ENCODE peak calls at places on chromosomes 1 and 21, in seven cellular contexts. One of them, this sample, is unnamed.

GRCh38 chr1:3504823-3505155 is 50.3 kb downstream of the ARHGEF16 start:
- DNase-seq in K562: no peak
- DNase-seq in cardiac muscle cell: no peak
- DNase-seq in aorta: no peak
- DNase-seq in heart left ventricle: no peak
- DNase-seq in GM23248: peak; percentile 35
- DNase-seq in lung: no peak
- DNase-seq in this sample: no peak

GRCh38 chr1:56002272-56002671 is 577.1 kb downstream of the PLPP3 start:
- DNase-seq in K562: no peak
- DNase-seq in cardiac muscle cell: no peak
- DNase-seq in aorta: no peak
- DNase-seq in heart left ventricle: no peak
- DNase-seq in GM23248: no peak
- DNase-seq in lung: no peak
- DNase-seq in this sample: no peak

GRCh38 chr1:183239793-183240625 is 53.9 kb downstream of the LAMC2 start:
- DNase-seq in K562: no peak
- DNase-seq in cardiac muscle cell: no peak
- DNase-seq in aorta: no peak
- DNase-seq in heart left ventricle: no peak
- DNase-seq in GM23248: peak; percentile 40
- DNase-seq in lung: no peak
- DNase-seq in this sample: no peak

GRCh38 chr1:147619741-147620140 is 50.6 kb downstream of the ACP6 start:
- DNase-seq in K562: no peak
- DNase-seq in cardiac muscle cell: no peak
- DNase-seq in aorta: no peak
- DNase-seq in heart left ventricle: no peak
- DNase-seq in GM23248: no peak
- DNase-seq in lung: no peak
- DNase-seq in this sample: no peak

GRCh38 chr1:204726478-204726877 is 40.9 kb upstream of the LRRN2 start:
- DNase-seq in K562: no peak
- DNase-seq in cardiac muscle cell: no peak
- DNase-seq in aorta: no peak
- DNase-seq in heart left ventricle: no peak
- DNase-seq in GM23248: peak; percentile 52
- DNase-seq in lung: no peak
- DNase-seq in this sample: no peak

GRCh38 chr1:202625416-202626360 is 84.6 kb downstream of the SYT2 start:
- DNase-seq in K562: peak; percentile 87
- DNase-seq in cardiac muscle cell: peak; percentile 76
- DNase-seq in aorta: peak; percentile 93
- DNase-seq in heart left ventricle: peak; percentile 87
- DNase-seq in GM23248: peak; percentile 85
- DNase-seq in lung: peak; percentile 48
- DNase-seq in this sample: peak; percentile 85

GRCh38 chr1:237748192-237748591 is 142.5 kb downstream of the ZP4 start:
- DNase-seq in K562: no peak
- DNase-seq in cardiac muscle cell: no peak
- DNase-seq in aorta: no peak
- DNase-seq in heart left ventricle: no peak
- DNase-seq in GM23248: no peak
- DNase-seq in lung: no peak
- DNase-seq in this sample: no peak

GRCh38 chr1:201582261-201582951 is 43.5 kb downstream of the NAV1 start:
- DNase-seq in K562: peak; percentile 52
- DNase-seq in cardiac muscle cell: peak; percentile 77
- DNase-seq in aorta: no peak
- DNase-seq in heart left ventricle: no peak
- DNase-seq in GM23248: peak; percentile 87
- DNase-seq in lung: no peak
- DNase-seq in this sample: no peak

GRCh38 chr21:46322351-46323226 is 1.1 kb downstream of the C21orf58 start:
- DNase-seq in K562: no peak
- DNase-seq in cardiac muscle cell: peak; percentile 21
- DNase-seq in aorta: no peak
- DNase-seq in heart left ventricle: no peak
- DNase-seq in GM23248: peak; percentile 77
- DNase-seq in lung: peak; percentile 31
- DNase-seq in this sample: peak; percentile 37

GRCh38 chr1:117895482-117896114 is 33.8 kb downstream of the GDAP2 start:
- DNase-seq in K562: peak; percentile 53
- DNase-seq in cardiac muscle cell: peak; percentile 83
- DNase-seq in aorta: no peak
- DNase-seq in heart left ventricle: no peak
- DNase-seq in GM23248: peak; percentile 90
- DNase-seq in lung: peak; percentile 54
- DNase-seq in this sample: peak; percentile 64

GRCh38 chr1:183914283-183914682 is 109.4 kb downstream of the RGL1 start:
- DNase-seq in K562: no peak
- DNase-seq in cardiac muscle cell: peak; percentile 62
- DNase-seq in aorta: no peak
- DNase-seq in heart left ventricle: no peak
- DNase-seq in GM23248: peak; percentile 81
- DNase-seq in lung: no peak
- DNase-seq in this sample: no peak

GRCh38 chr1:5156416-5156815 is 502.0 kb downstream of the AJAP1 start:
- DNase-seq in K562: no peak
- DNase-seq in cardiac muscle cell: no peak
- DNase-seq in aorta: no peak
- DNase-seq in heart left ventricle: no peak
- DNase-seq in GM23248: no peak
- DNase-seq in lung: no peak
- DNase-seq in this sample: no peak

GRCh38 chr1:40630488-40631223 is 34.8 kb downstream of the RIMS3 start:
- DNase-seq in K562: peak; percentile 71
- DNase-seq in cardiac muscle cell: peak; percentile 77
- DNase-seq in aorta: no peak
- DNase-seq in heart left ventricle: no peak
- DNase-seq in GM23248: peak; percentile 64
- DNase-seq in lung: no peak
- DNase-seq in this sample: peak; percentile 71

GRCh38 chr1:34709547-34709946 is 45.3 kb upstream of the GJB5 start:
- DNase-seq in K562: no peak
- DNase-seq in cardiac muscle cell: peak; percentile 74
- DNase-seq in aorta: no peak
- DNase-seq in heart left ventricle: no peak
- DNase-seq in GM23248: peak; percentile 32
- DNase-seq in lung: no peak
- DNase-seq in this sample: peak; percentile 14

DNA sequence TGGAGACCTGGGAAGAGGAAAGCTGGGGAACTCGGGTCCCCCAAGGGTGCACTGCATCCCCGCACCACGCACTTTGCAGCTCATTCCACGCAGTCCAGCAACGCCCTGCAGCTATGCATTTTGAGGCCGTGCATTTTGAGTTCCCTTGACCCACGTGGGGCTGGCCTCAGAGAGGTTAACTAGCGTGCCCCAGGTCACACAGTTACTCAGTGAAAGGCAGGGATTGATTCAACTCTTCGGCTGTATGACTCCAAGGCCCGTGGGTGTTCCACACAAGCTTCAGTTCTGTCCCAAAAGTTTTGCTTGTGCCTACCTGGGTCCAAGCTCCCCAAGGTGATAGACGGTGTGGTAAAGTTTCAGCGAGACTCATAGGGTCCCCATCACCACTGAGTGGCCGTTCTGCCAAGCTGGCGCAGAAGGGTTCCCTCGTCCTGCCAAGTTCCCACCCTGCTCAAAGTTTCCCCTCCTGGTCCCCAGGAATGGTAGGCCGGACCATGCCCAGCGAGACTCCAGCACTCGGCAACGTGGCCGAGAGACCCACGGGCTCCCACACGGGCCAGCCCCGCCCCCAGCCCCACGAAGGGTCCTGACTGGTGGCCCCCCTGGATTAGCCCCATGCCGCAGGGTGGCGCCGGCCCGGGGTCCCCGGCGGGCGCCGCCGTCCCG is 611 bp downstream of the HSPG2 start:
- DNase-seq in K562: no peak
- DNase-seq in cardiac muscle cell: no peak
- DNase-seq in aorta: no peak
- DNase-seq in heart left ventricle: no peak
- DNase-seq in GM23248: peak; percentile 62
- DNase-seq in lung: no peak
- DNase-seq in this sample: peak; percentile 35
- H3K4me1 ChIP-seq in K562: peaks cover 75% of the 10 kb centered on the region
- H3K4me1 ChIP-seq in cardiac muscle cell: peaks cover 66% of the 10 kb centered on the region
- H3K4me1 ChIP-seq in aorta: no peaks in the 10 kb centered on the region
- H3K4me1 ChIP-seq in heart left ventricle: peaks cover 81% of the 10 kb centered on the region
- H3K4me1 ChIP-seq in GM23248: peaks cover 67% of the 10 kb centered on the region
- H3K4me1 ChIP-seq in lung: peaks cover 15% of the 10 kb centered on the region
- H3K4me1 ChIP-seq in this sample: peaks cover 15% of the 10 kb centered on the region

GRCh38 chr1:226981838-226982237 is 41.7 kb downstream of the COQ8A start:
- DNase-seq in K562: no peak
- DNase-seq in cardiac muscle cell: no peak
- DNase-seq in aorta: peak; percentile 67
- DNase-seq in heart left ventricle: no peak
- DNase-seq in GM23248: no peak
- DNase-seq in lung: no peak
- DNase-seq in this sample: no peak

GRCh38 chr1:226983998-226984364 is 43.9 kb downstream of the COQ8A start:
- DNase-seq in K562: no peak
- DNase-seq in cardiac muscle cell: no peak
- DNase-seq in aorta: no peak
- DNase-seq in heart left ventricle: no peak
- DNase-seq in GM23248: no peak
- DNase-seq in lung: peak; percentile 24
- DNase-seq in this sample: no peak

GRCh38 chr1:226982451-226983177 is 42.5 kb downstream of the COQ8A start:
- DNase-seq in K562: no peak
- DNase-seq in cardiac muscle cell: no peak
- DNase-seq in aorta: peak; percentile 75
- DNase-seq in heart left ventricle: no peak
- DNase-seq in GM23248: no peak
- DNase-seq in lung: no peak
- DNase-seq in this sample: no peak

GRCh38 chr1:226984521-226985238 is 44.6 kb downstream of the COQ8A start:
- DNase-seq in K562: no peak
- DNase-seq in cardiac muscle cell: no peak
- DNase-seq in aorta: no peak
- DNase-seq in heart left ventricle: peak; percentile 79
- DNase-seq in GM23248: no peak
- DNase-seq in lung: peak; percentile 29
- DNase-seq in this sample: no peak

DNA sequence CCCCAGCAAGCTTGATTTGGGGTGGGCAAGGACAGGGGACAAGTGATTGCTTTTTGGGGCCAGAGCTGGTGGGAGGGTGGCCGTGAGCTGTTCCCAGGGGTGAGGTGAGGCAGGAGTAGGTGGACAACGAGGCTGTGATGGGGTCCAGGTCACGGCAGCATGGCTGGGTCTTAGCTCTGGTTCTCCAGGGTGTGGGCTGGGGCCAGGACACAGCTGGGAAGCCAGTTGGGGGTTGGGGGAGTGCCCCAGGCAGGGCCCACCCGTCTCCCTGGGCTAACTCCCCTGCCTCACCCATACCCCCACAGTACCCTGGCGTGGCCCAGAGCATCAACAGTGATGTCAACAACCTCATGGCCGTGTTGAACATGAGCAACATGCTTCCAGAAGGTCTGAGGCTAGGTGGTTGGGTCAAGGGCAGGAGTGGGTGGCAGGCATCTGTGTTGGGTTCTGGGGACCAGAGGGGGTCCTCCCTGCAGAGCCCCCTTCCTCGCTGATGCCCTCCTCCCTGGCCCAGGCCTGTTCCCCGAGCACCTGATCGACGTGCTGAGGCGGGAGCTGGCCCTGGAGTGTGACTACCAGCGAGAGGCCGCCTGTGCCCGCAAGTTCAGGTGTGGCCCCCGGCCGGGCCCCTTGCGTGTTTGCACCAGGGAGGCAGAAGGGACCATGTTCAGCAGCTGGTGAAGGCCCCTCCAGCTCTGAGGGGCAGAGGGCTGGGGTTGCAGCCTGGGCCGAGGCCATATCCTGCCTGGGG is 43.3 kb downstream of the COQ8A start:
- DNase-seq in K562: no peak
- DNase-seq in cardiac muscle cell: no peak
- DNase-seq in aorta: peak; percentile 63
- DNase-seq in heart left ventricle: no peak
- DNase-seq in GM23248: no peak
- DNase-seq in lung: peak; percentile 26
- DNase-seq in this sample: no peak
- H3K36me3 ChIP-seq in K562: peaks cover 36% of the 10 kb centered on the region
- H3K36me3 ChIP-seq in cardiac muscle cell: no peaks in the 10 kb centered on the region
- H3K36me3 ChIP-seq in aorta: peaks cover 2% of the 10 kb centered on the region
- H3K36me3 ChIP-seq in heart left ventricle: peaks cover 46% of the 10 kb centered on the region
- H3K36me3 ChIP-seq in GM23248: no peaks in the 10 kb centered on the region
- H3K36me3 ChIP-seq in lung: no peaks in the 10 kb centered on the region
- H3K36me3 ChIP-seq in this sample: peaks cover 15% of the 10 kb centered on the region

GRCh38 chr1:203669739-203670138 is 43.1 kb downstream of the ATP2B4 start:
- DNase-seq in K562: no peak
- DNase-seq in cardiac muscle cell: no peak
- DNase-seq in aorta: no peak
- DNase-seq in heart left ventricle: no peak
- DNase-seq in GM23248: peak; percentile 81
- DNase-seq in lung: no peak
- DNase-seq in this sample: no peak
- H3K4me1 ChIP-seq in K562: peaks cover 16% of the 10 kb centered on the region
- H3K4me1 ChIP-seq in cardiac muscle cell: peaks cover 15% of the 10 kb centered on the region
- H3K4me1 ChIP-seq in aorta: peaks cover 2% of the 10 kb centered on the region
- H3K4me1 ChIP-seq in heart left ventricle: peaks cover 97% of the 10 kb centered on the region
- H3K4me1 ChIP-seq in GM23248: peaks cover 78% of the 10 kb centered on the region
- H3K4me1 ChIP-seq in lung: peaks cover 51% of the 10 kb centered on the region
- H3K4me1 ChIP-seq in this sample: no peaks in the 10 kb centered on the region

GRCh38 chr1:110339427-110340206 is 440 bp downstream of the RBM15 start:
- DNase-seq in K562: peak; percentile 76
- DNase-seq in cardiac muscle cell: peak; percentile 70
- DNase-seq in aorta: no peak
- DNase-seq in heart left ventricle: no peak
- DNase-seq in GM23248: peak; percentile 79
- DNase-seq in lung: peak; percentile 56
- DNase-seq in this sample: peak; percentile 50
- H3K36me3 ChIP-seq in K562: peaks cover 46% of the 10 kb centered on the region
- H3K36me3 ChIP-seq in cardiac muscle cell: peaks cover 18% of the 10 kb centered on the region
- H3K36me3 ChIP-seq in aorta: no peaks in the 10 kb centered on the region
- H3K36me3 ChIP-seq in heart left ventricle: peaks cover 21% of the 10 kb centered on the region
- H3K36me3 ChIP-seq in GM23248: peaks cover 22% of the 10 kb centered on the region
- H3K36me3 ChIP-seq in lung: no peaks in the 10 kb centered on the region
- H3K36me3 ChIP-seq in this sample: peaks cover 44% of the 10 kb centered on the region

GRCh38 chr1:172810480-172810879 is 151.6 kb downstream of the FASLG start:
- DNase-seq in K562: no peak
- DNase-seq in cardiac muscle cell: no peak
- DNase-seq in aorta: no peak
- DNase-seq in heart left ventricle: no peak
- DNase-seq in GM23248: no peak
- DNase-seq in lung: no peak
- DNase-seq in this sample: no peak

GRCh38 chr1:172813330-172813729 is 154.4 kb downstream of the FASLG start:
- DNase-seq in K562: no peak
- DNase-seq in cardiac muscle cell: no peak
- DNase-seq in aorta: no peak
- DNase-seq in heart left ventricle: no peak
- DNase-seq in GM23248: no peak
- DNase-seq in lung: no peak
- DNase-seq in this sample: no peak

GRCh38 chr1:172812118-172812517 is 153.2 kb downstream of the FASLG start:
- DNase-seq in K562: no peak
- DNase-seq in cardiac muscle cell: no peak
- DNase-seq in aorta: no peak
- DNase-seq in heart left ventricle: no peak
- DNase-seq in GM23248: no peak
- DNase-seq in lung: no peak
- DNase-seq in this sample: no peak

GRCh38 chr1:172809751-172810150 is 150.8 kb downstream of the FASLG start:
- DNase-seq in K562: no peak
- DNase-seq in cardiac muscle cell: no peak
- DNase-seq in aorta: no peak
- DNase-seq in heart left ventricle: no peak
- DNase-seq in GM23248: no peak
- DNase-seq in lung: no peak
- DNase-seq in this sample: no peak

GRCh38 chr1:172811698-172812097 is 152.8 kb downstream of the FASLG start:
- DNase-seq in K562: no peak
- DNase-seq in cardiac muscle cell: no peak
- DNase-seq in aorta: no peak
- DNase-seq in heart left ventricle: no peak
- DNase-seq in GM23248: no peak
- DNase-seq in lung: no peak
- DNase-seq in this sample: no peak
- H3K4me1 ChIP-seq in K562: no peaks in the 10 kb centered on the region
- H3K4me1 ChIP-seq in cardiac muscle cell: no peaks in the 10 kb centered on the region
- H3K4me1 ChIP-seq in aorta: no peaks in the 10 kb centered on the region
- H3K4me1 ChIP-seq in heart left ventricle: no peaks in the 10 kb centered on the region
- H3K4me1 ChIP-seq in GM23248: no peaks in the 10 kb centered on the region
- H3K4me1 ChIP-seq in lung: no peaks in the 10 kb centered on the region
- H3K4me1 ChIP-seq in this sample: no peaks in the 10 kb centered on the region

This sample was measured in HAP-1.